ENCODE peak calls at places on chromosome 22, in eight cellular contexts. D is NCI-H2171; Z is activated CD4-positive, alpha-beta T cell treated with anti-CD3 and anti-CD28 coated beads, Interleukin-2, amount 50 U/mL, for 48 hours; I is IMR-90; L is stimulated activated naive CD4-positive, alpha-beta T cell; C is Calu3; A is amniotic stem cell; M is activated effector memory CD4-positive, alpha-beta T cell treated with Interleukin-2 at 50 U/mL for 16 hours. G is an unnamed sample.

GRCh38 chr22:32558681-32559355 is 84.2 kb downstream of the FBXO7 start:
- DNase-seq in D (no peak), Z (no peak), I (peak), L (no peak), C (peak), A (peak), M (no peak), G (no peak)

GRCh38 chr22:17228725-17229126 is 9.5 kb upstream of the ADA2 start:
- DNase-seq in D (no peak), Z (no peak), I (no peak), L (no peak), C (no peak), A (no peak), M (no peak), G (no peak)

GRCh38 chr22:17921871-17922821 is 102.2 kb downstream of the MICAL3 start:
- DNase-seq in D (no peak), Z (no peak), I (no peak), L (no peak), C (no peak), A (no peak), M (no peak), G (no peak)

GRCh38 chr22:24325105-24325757 is 54.6 kb downstream of the SPECC1L start:
- DNase-seq in D (no peak), Z (no peak), I (peak), L (no peak), C (peak), A (peak), M (no peak), G (no peak)

GRCh38 chr22:30420401-30421178 is 5.0 kb upstream of the MTFP1 start:
- DNase-seq in D (no peak), Z (no peak), I (peak), L (no peak), C (peak), A (peak), M (no peak), G (no peak)

GRCh38 chr22:31439805-31440204 is 40.4 kb downstream of the DRG1 start:
- DNase-seq in D (no peak), Z (no peak), I (no peak), L (no peak), C (no peak), A (no peak), M (no peak), G (no peak)

GRCh38 chr22:29300807-29301601 is 5.4 kb upstream of the GAS2L1 start:
- DNase-seq in D (no peak), Z (no peak), I (no peak), L (no peak), C (no peak), A (no peak), M (no peak), G (no peak)

GRCh38 chr22:49977578-49977977 is 17.0 kb downstream of the PIM3 start:
- DNase-seq in D (no peak), Z (no peak), I (no peak), L (no peak), C (no peak), A (no peak), M (no peak), G (no peak)

GRCh38 chr22:45458532-45458931 is 44.2 kb upstream of the FBLN1 start:
- DNase-seq in D (no peak), Z (no peak), I (no peak), L (no peak), C (no peak), A (no peak), M (no peak), G (no peak)

GRCh38 chr22:21569459-21570161 is 2.1 kb downstream of the UBE2L3 start:
- DNase-seq in D (no peak), Z (no peak), I (no peak), L (no peak), C (no peak), A (no peak), M (no peak), G (no peak)

GRCh38 chr22:22748297-22748743 is 103.9 kb downstream of the GGTLC2 start:
- DNase-seq in D (no peak), Z (peak), I (peak), L (no peak), C (peak), A (peak), M (no peak), G (no peak)

GRCh38 chr22:37824674-37825641 is 1.8 kb downstream of the GALR3 start:
- DNase-seq in D (no peak), Z (peak), I (no peak), L (no peak), C (no peak), A (no peak), M (no peak), G (no peak)

GRCh38 chr22:40665312-40665711 is 14.0 kb upstream of the MCHR1 start:
- DNase-seq in D (no peak), Z (no peak), I (peak), L (no peak), C (no peak), A (no peak), M (no peak), G (no peak)

GRCh38 chr22:26174280-26174679 is 5.0 kb downstream of the SEZ6L start:
- DNase-seq in D (no peak), Z (no peak), I (no peak), L (no peak), C (no peak), A (no peak), M (no peak), G (no peak)

GRCh38 chr22:45544588-45545170 is 42.0 kb downstream of the FBLN1 start:
- DNase-seq in D (no peak), Z (no peak), I (peak), L (no peak), C (no peak), A (no peak), M (no peak), G (no peak)

GRCh38 chr22:30159561-30160353 is 79.5 kb downstream of the HORMAD2 start:
- DNase-seq in D (no peak), Z (no peak), I (peak), L (no peak), C (peak), A (peak), M (no peak), G (no peak)

GRCh38 chr22:38107692-38108515 is 2.6 kb downstream of the BAIAP2L2 start:
- DNase-seq in D (no peak), Z (no peak), I (no peak), L (no peak), C (no peak), A (no peak), M (no peak), G (no peak)

GRCh38 chr22:36311386-36312085 is 58.6 kb downstream of the APOL1 start:
- DNase-seq in D (no peak), Z (no peak), I (peak), L (no peak), C (no peak), A (no peak), M (no peak), G (no peak)

GRCh38 chr22:38066381-38067027 is 9.3 kb downstream of the PICK1 start:
- DNase-seq in D (no peak), Z (no peak), I (no peak), L (no peak), C (no peak), A (no peak), M (no peak), G (no peak)

GRCh38 chr22:48316245-48316875 is 1511.3 kb downstream of the BRD1 start:
- DNase-seq in D (no peak), Z (no peak), I (no peak), L (no peak), C (no peak), A (no peak), M (no peak), G (no peak)

GRCh38 chr22:48943567-48944432 is 883.9 kb downstream of the BRD1 start:
- DNase-seq in D (no peak), Z (no peak), I (no peak), L (no peak), C (no peak), A (no peak), M (no peak), G (no peak)

GRCh38 chr22:37654556-37655251 is 3.8 kb upstream of the PDXP start:
- DNase-seq in D (no peak), Z (no peak), I (no peak), L (no peak), C (no peak), A (no peak), M (no peak), G (no peak)

GRCh38 chr22:39839917-39840510 is 53.5 kb downstream of the ENTHD1 start:
- DNase-seq in D (no peak), Z (peak), I (no peak), L (no peak), C (no peak), A (no peak), M (no peak), G (no peak)

GRCh38 chr22:17117890-17118289 is 3.3 kb downstream of the TMEM121B start:
- DNase-seq in D (no peak), Z (no peak), I (no peak), L (no peak), C (no peak), A (no peak), M (no peak), G (no peak)

GRCh38 chr22:20319041-20319744 is 667 bp downstream of the DGCR6L start:
- DNase-seq in D (no peak), Z (no peak), I (no peak), L (no peak), C (no peak), A (no peak), M (no peak), G (peak)

GRCh38 chr22:37130031-37130430 is 19.7 kb downstream of the IL2RB start:
- DNase-seq in D (no peak), Z (no peak), I (no peak), L (no peak), C (no peak), A (no peak), M (no peak), G (no peak)

GRCh38 chr22:35454416-35455054 is 54.6 kb downstream of the MCM5 start:
- DNase-seq in D (no peak), Z (no peak), I (no peak), L (no peak), C (no peak), A (no peak), M (no peak), G (no peak)

GRCh38 chr22:29308791-29309262 is 2.4 kb downstream of the GAS2L1 start:
- DNase-seq in D (no peak), Z (peak), I (peak), L (no peak), C (no peak), A (no peak), M (peak), G (no peak)

GRCh38 chr22:20086763-20087162 is 6.7 kb downstream of the DGCR8 start:
- DNase-seq in D (no peak), Z (no peak), I (no peak), L (no peak), C (no peak), A (no peak), M (no peak), G (no peak)

GRCh38 chr22:36125434-36125833 is 35.1 kb downstream of the APOL3 start:
- DNase-seq in D (no peak), Z (no peak), I (no peak), L (no peak), C (no peak), A (no peak), M (no peak), G (no peak)

GRCh38 chr22:35568751-35569725 is 28.4 kb downstream of the RASD2 start:
- DNase-seq in D (no peak), Z (no peak), I (peak), L (no peak), C (no peak), A (peak), M (no peak), G (no peak)

GRCh38 chr22:25488244-25489020 is 76.0 kb upstream of the GRK3 start:
- DNase-seq in D (no peak), Z (peak), I (peak), L (no peak), C (peak), A (peak), M (no peak), G (no peak)

GRCh38 chr22:20206709-20207215 is 55.9 kb upstream of the CCDC188 start:
- DNase-seq in D (no peak), Z (peak), I (peak), L (no peak), C (peak), A (no peak), M (no peak), G (no peak)

GRCh38 chr22:38870791-38871359 is 1.1 kb downstream of the CBX6 start:
- DNase-seq in D (no peak), Z (no peak), I (no peak), L (no peak), C (no peak), A (no peak), M (no peak), G (no peak)

GRCh38 chr22:46959369-46959768 is 196.9 kb downstream of the TBC1D22A start:
- DNase-seq in D (no peak), Z (no peak), I (no peak), L (no peak), C (no peak), A (no peak), M (no peak), G (no peak)

G was measured in activated B cell treated with CpG ODN at 0.5 μM for 24 hours.